ENCODE peak calls at places on chromosomes 4 and X, in five cellular contexts. One of them, this sample, is unnamed.

GRCh38 chr4:184617611-184618196 is 31.5 kb downstream of the CASP3 start:
- DNase-seq in left ventricle myocardium inferior: no peak
- DNase-seq in mammary epithelial cell: no peak
- DNase-seq in posterior cingulate gyrus: no peak
- DNase-seq in D341Med: no peak
- DNase-seq in this sample: no peak

GRCh38 chr4:38574559-38575333 is 89.3 kb upstream of the KLF3 start:
- DNase-seq in D341Med: no peak
- DNase-seq in mammary epithelial cell: no peak
- DNase-seq in posterior cingulate gyrus: peak
- DNase-seq in left ventricle myocardium inferior: no peak
- DNase-seq in this sample: peak

GRCh38 chr4:10075953-10076391 is 40.6 kb downstream of the WDR1 start:
- DNase-seq in left ventricle myocardium inferior: peak
- DNase-seq in mammary epithelial cell: no peak
- DNase-seq in posterior cingulate gyrus: no peak
- DNase-seq in D341Med: no peak
- DNase-seq in this sample: no peak

GRCh38 chrX:108399427-108400165 is 38.6 kb downstream of the COL4A6 start:
- DNase-seq in left ventricle myocardium inferior: no peak
- DNase-seq in D341Med: no peak
- DNase-seq in posterior cingulate gyrus: no peak
- DNase-seq in mammary epithelial cell: peak
- DNase-seq in this sample: no peak

GRCh38 chrX:40912166-40912565 is 173.1 kb upstream of the USP9X start:
- DNase-seq in left ventricle myocardium inferior: no peak
- DNase-seq in posterior cingulate gyrus: no peak
- DNase-seq in D341Med: peak
- DNase-seq in mammary epithelial cell: no peak
- DNase-seq in this sample: no peak

GRCh38 chr4:105594094-105595010 is 41.9 kb downstream of the ARHGEF38 start:
- DNase-seq in mammary epithelial cell: peak
- DNase-seq in D341Med: no peak
- DNase-seq in left ventricle myocardium inferior: no peak
- DNase-seq in posterior cingulate gyrus: no peak
- DNase-seq in this sample: no peak

GRCh38 chr4:67019670-67020069 is 525.6 kb downstream of the CENPC start:
- DNase-seq in posterior cingulate gyrus: no peak
- DNase-seq in mammary epithelial cell: no peak
- DNase-seq in left ventricle myocardium inferior: no peak
- DNase-seq in D341Med: no peak
- DNase-seq in this sample: no peak

GRCh38 chrX:113868169-113868568 is 715.7 kb upstream of the HTR2C start:
- DNase-seq in mammary epithelial cell: no peak
- DNase-seq in D341Med: peak
- DNase-seq in posterior cingulate gyrus: no peak
- DNase-seq in left ventricle myocardium inferior: no peak
- DNase-seq in this sample: no peak

GRCh38 chr4:42132099-42132498 is 20.4 kb downstream of the BEND4 start:
- DNase-seq in posterior cingulate gyrus: no peak
- DNase-seq in mammary epithelial cell: no peak
- DNase-seq in left ventricle myocardium inferior: no peak
- DNase-seq in D341Med: no peak
- DNase-seq in this sample: no peak

GRCh38 chr4:1972414-1972813 is 36.4 kb downstream of the NELFA start:
- DNase-seq in posterior cingulate gyrus: no peak
- DNase-seq in mammary epithelial cell: no peak
- DNase-seq in left ventricle myocardium inferior: no peak
- DNase-seq in D341Med: peak
- DNase-seq in this sample: no peak

GRCh38 chr4:2634014-2634413 is 97.6 kb downstream of the FAM193A start:
- DNase-seq in posterior cingulate gyrus: no peak
- DNase-seq in left ventricle myocardium inferior: no peak
- DNase-seq in D341Med: no peak
- DNase-seq in mammary epithelial cell: no peak
- DNase-seq in this sample: no peak

GRCh38 chr4:94285666-94286065 is 57.0 kb downstream of the HPGDS start:
- DNase-seq in mammary epithelial cell: no peak
- DNase-seq in D341Med: no peak
- DNase-seq in posterior cingulate gyrus: no peak
- DNase-seq in left ventricle myocardium inferior: no peak
- DNase-seq in this sample: no peak

GRCh38 chr4:81454498-81454897 is 17.2 kb downstream of the RASGEF1B start:
- DNase-seq in posterior cingulate gyrus: no peak
- DNase-seq in mammary epithelial cell: peak
- DNase-seq in D341Med: no peak
- DNase-seq in left ventricle myocardium inferior: no peak
- DNase-seq in this sample: no peak

GRCh38 chr4:186217733-186218293 is 9.5 kb upstream of the KLKB1 start:
- DNase-seq in mammary epithelial cell: no peak
- DNase-seq in posterior cingulate gyrus: no peak
- DNase-seq in left ventricle myocardium inferior: no peak
- DNase-seq in D341Med: no peak
- DNase-seq in this sample: no peak

GRCh38 chr4:29553842-29554241 is 1166.3 kb upstream of the PCDH7 start:
- DNase-seq in mammary epithelial cell: peak
- DNase-seq in D341Med: peak
- DNase-seq in left ventricle myocardium inferior: no peak
- DNase-seq in posterior cingulate gyrus: no peak
- DNase-seq in this sample: no peak

GRCh38 chr4:75844151-75844662 is 58.0 kb downstream of the PPEF2 start:
- DNase-seq in mammary epithelial cell: peak
- DNase-seq in posterior cingulate gyrus: no peak
- DNase-seq in left ventricle myocardium inferior: no peak
- DNase-seq in D341Med: no peak
- DNase-seq in this sample: no peak